ENCODE peak calls at places on chromosomes 3 and 15, in ten cellular contexts. A is spleen, R is AG10803, I is Calu3, H is epithelial cell of esophagus, U is foreskin fibroblast, W is fibroblast of villous mesenchyme, P is hepatocyte, V is K562, S is body of pancreas. D is an unnamed sample.

GRCh38 chr15:28955160-28955502 is 69.4 kb downstream of the APBA2 start:
- DNase-seq in A (peak; percentile 35), R (no peak), I (no peak), H (no peak), U (peak; percentile 65), W (peak; percentile 98), P (no peak), V (peak; percentile 84), S (no peak), D (no peak)

GRCh38 chr3:16181361-16181760 is 6.9 kb downstream of the GALNT15 start:
- DNase-seq in A (no peak), R (peak; percentile 79), I (no peak), H (no peak), U (peak; percentile 85), W (peak; percentile 45), P (no peak), V (no peak), S (peak; percentile 31), D (no peak)

GRCh38 chr3:71724584-71725278 is 471 bp downstream of the EIF4E3 start:
- DNase-seq in A (peak; percentile 91), R (no peak), I (peak; percentile 35), H (peak; percentile 30), U (peak; percentile 47), W (peak; percentile 5), P (peak; percentile 65), V (peak; percentile 26), S (peak; percentile 56), D (peak; percentile 70)

GRCh38 chr15:74050127-74050526 is 32.2 kb downstream of the GOLGA6A start:
- DNase-seq in A (no peak), R (no peak), I (no peak), H (no peak), U (no peak), W (peak; percentile 19), P (no peak), V (no peak), S (peak; percentile 4), D (peak; percentile 19)

GRCh38 chr3:151290673-151291072 is 12.3 kb upstream of the P2RY14 start:
- DNase-seq in A (no peak), R (peak; percentile 55), I (peak; percentile 25), H (peak; percentile 39), U (peak; percentile 59), W (peak; percentile 59), P (no peak), V (no peak), S (no peak), D (no peak)

GRCh38 chr15:82944840-82945239 is 7.7 kb downstream of the HOMER2 start:
- DNase-seq in A (no peak), R (peak; percentile 80), I (no peak), H (peak; percentile 89), U (no peak), W (no peak), P (no peak), V (no peak), S (no peak), D (no peak)

GRCh38 chr3:185828755-185829154 is 3.9 kb upstream of the IGF2BP2 start:
- DNase-seq in A (no peak), R (no peak), I (no peak), H (no peak), U (no peak), W (no peak), P (no peak), V (no peak), S (no peak), D (no peak)

GRCh38 chr3:31391150-31391549 is 141.6 kb upstream of the STT3B start:
- DNase-seq in A (no peak), R (no peak), I (no peak), H (no peak), U (no peak), W (no peak), P (no peak), V (no peak), S (no peak), D (no peak)

GRCh38 chr3:100179692-100180349 is 65.5 kb upstream of the FILIP1L start:
- DNase-seq in A (no peak), R (no peak), I (no peak), H (no peak), U (no peak), W (no peak), P (no peak), V (peak; percentile 20), S (no peak), D (no peak)

GRCh38 chr15:99121691-99122410 is 17.0 kb downstream of the SYNM start:
- DNase-seq in A (no peak), R (no peak), I (no peak), H (no peak), U (no peak), W (no peak), P (no peak), V (no peak), S (no peak), D (no peak)

GRCh38 chr3:13268961-13269391 is 151.1 kb downstream of the NUP210 start:
- DNase-seq in A (peak; percentile 47), R (no peak), I (no peak), H (no peak), U (no peak), W (no peak), P (no peak), V (no peak), S (no peak), D (peak; percentile 34)

GRCh38 chr3:195213639-195214315 is 57.2 kb downstream of the XXYLT1 start:
- DNase-seq in A (no peak), R (no peak), I (no peak), H (no peak), U (peak; percentile 39), W (no peak), P (no peak), V (no peak), S (no peak), D (no peak)

GRCh38 chr15:74461847-74462511 is 1.0 kb upstream of the UBL7 start:
- DNase-seq in A (no peak), R (no peak), I (no peak), H (peak; percentile 12), U (no peak), W (peak; percentile 4), P (no peak), V (peak; percentile 23), S (no peak), D (no peak)

GRCh38 chr3:75978686-75979085 is 193.3 kb upstream of the ZNF717 start:
- DNase-seq in A (no peak), R (no peak), I (no peak), H (no peak), U (peak; percentile 44), W (no peak), P (no peak), V (no peak), S (no peak), D (no peak)

GRCh38 chr15:88299502-88299901 is 43.0 kb upstream of the NTRK3 start:
- DNase-seq in A (no peak), R (no peak), I (no peak), H (no peak), U (no peak), W (no peak), P (no peak), V (no peak), S (no peak), D (no peak)

GRCh38 chr3:37014620-37015019 is 21.3 kb downstream of the MLH1 start:
- DNase-seq in A (no peak), R (no peak), I (no peak), H (no peak), U (no peak), W (no peak), P (peak; percentile 8), V (no peak), S (no peak), D (no peak)

GRCh38 chr3:47681016-47681415 is 100.7 kb downstream of the SMARCC1 start:
- DNase-seq in A (no peak), R (no peak), I (no peak), H (no peak), U (no peak), W (no peak), P (no peak), V (no peak), S (no peak), D (no peak)

GRCh38 chr3:61371123-61371522 is 119.9 kb upstream of the FHIT start:
- DNase-seq in A (no peak), R (no peak), I (no peak), H (peak; percentile 7), U (no peak), W (peak; percentile 3), P (peak; percentile 15), V (peak; percentile 32), S (no peak), D (peak; percentile 48)

GRCh38 chr3:12633108-12633507 is 30.8 kb downstream of the RAF1 start:
- DNase-seq in A (no peak), R (no peak), I (no peak), H (no peak), U (no peak), W (no peak), P (no peak), V (no peak), S (no peak), D (no peak)

GRCh38 chr3:173743512-173743911 is 346.0 kb downstream of the NLGN1 start:
- DNase-seq in A (no peak), R (no peak), I (no peak), H (no peak), U (no peak), W (no peak), P (no peak), V (no peak), S (no peak), D (no peak)

GRCh38 chr3:107367353-107367752 is 9.9 kb upstream of the CCDC54 start:
- DNase-seq in A (no peak), R (peak; percentile 65), I (peak; percentile 31), H (peak; percentile 83), U (peak; percentile 83), W (peak; percentile 52), P (no peak), V (peak; percentile 65), S (peak; percentile 13), D (no peak)

GRCh38 chr3:39911465-39912309 is 102.3 kb downstream of the MYRIP start:
- DNase-seq in A (no peak), R (peak; percentile 72), I (peak; percentile 54), H (peak; percentile 56), U (peak; percentile 50), W (no peak), P (peak; percentile 23), V (no peak), S (peak; percentile 32), D (no peak)
- TF ChIP-seq CTCF in A (no peak), R (no peak), I (no peak), H (no peak), U (no peak), W (no peak), P (no peak), V (no peak), S (no peak), D (no peak)

GRCh38 chr3:170809021-170809974 is 60.7 kb downstream of the RPL22L1 start:
- DNase-seq in A (no peak), R (peak; percentile 80), I (peak; percentile 73), H (peak; percentile 88), U (peak; percentile 88), W (peak; percentile 82), P (peak; percentile 74), V (peak; percentile 86), S (peak; percentile 39), D (no peak)
- TF ChIP-seq CTCF in A (no peak), R (peak; percentile 86), I (peak; percentile 82), H (peak; percentile 77), U (peak; percentile 73), W (peak; percentile 80), P (peak; percentile 66), V (peak; percentile 79), S (peak; percentile 40), D (peak; percentile 23)

GRCh38 chr15:85858586-85859375 is 64.1 kb upstream of the KLHL25 start:
- DNase-seq in A (peak; percentile 88), R (peak; percentile 55), I (peak; percentile 88), H (peak; percentile 68), U (peak; percentile 78), W (peak; percentile 49), P (peak; percentile 87), V (peak; percentile 71), S (peak; percentile 66), D (peak; percentile 85)
- TF ChIP-seq CTCF in A (peak; percentile 81), R (peak; percentile 71), I (peak; percentile 91), H (peak; percentile 80), U (peak; percentile 65), W (peak; percentile 78), P (peak; percentile 88), V (peak; percentile 76), S (peak; percentile 80), D (peak; percentile 96)

GRCh38 chr15:25437751-25438600 is 848 bp downstream of the UBE3A start:
- DNase-seq in A (peak; percentile 93), R (peak; percentile 51), I (peak; percentile 37), H (peak; percentile 53), U (peak; percentile 81), W (peak; percentile 59), P (peak; percentile 88), V (peak; percentile 74), S (peak; percentile 43), D (peak; percentile 85)
- TF ChIP-seq CTCF in A (peak; percentile 47), R (peak; percentile 28), I (no peak), H (no peak), U (no peak), W (peak; percentile 36), P (peak; percentile 37), V (peak; percentile 58), S (peak; percentile 15), D (peak; percentile 68)